ENCODE peak calls at places on chromosomes 12 and 14, in five cellular contexts. One of them, this sample, is unnamed.

GRCh38 chr12:98606367-98606985 is 13.0 kb downstream of the SLC25A3 start:
- DNase-seq in kidney epithelial cell: no peak
- DNase-seq in AG09319: no peak
- DNase-seq in mesothelial cell of epicardium: no peak
- DNase-seq in adrenal gland: no peak
- DNase-seq in this sample: no peak

GRCh38 chr14:78790262-78790661 is 620.1 kb downstream of the NRXN3 start:
- DNase-seq in kidney epithelial cell: no peak
- DNase-seq in AG09319: no peak
- DNase-seq in mesothelial cell of epicardium: no peak
- DNase-seq in adrenal gland: no peak
- DNase-seq in this sample: no peak

GRCh38 chr14:68458840-68459469 is 333.9 kb downstream of the ZFP36L1 start:
- DNase-seq in kidney epithelial cell: peak
- DNase-seq in AG09319: peak
- DNase-seq in mesothelial cell of epicardium: no peak
- DNase-seq in adrenal gland: peak
- DNase-seq in this sample: peak

GRCh38 chr12:125064492-125064891 is 743 bp upstream of the AACS start:
- DNase-seq in kidney epithelial cell: no peak
- DNase-seq in AG09319: no peak
- DNase-seq in mesothelial cell of epicardium: no peak
- DNase-seq in adrenal gland: no peak
- DNase-seq in this sample: no peak

GRCh38 chr12:26631846-26632245 is 201.1 kb downstream of the ITPR2 start:
- DNase-seq in kidney epithelial cell: no peak
- DNase-seq in AG09319: no peak
- DNase-seq in mesothelial cell of epicardium: no peak
- DNase-seq in adrenal gland: no peak
- DNase-seq in this sample: no peak

GRCh38 chr12:64747681-64748080 is 11.5 kb downstream of the GNS start:
- DNase-seq in kidney epithelial cell: no peak
- DNase-seq in AG09319: no peak
- DNase-seq in mesothelial cell of epicardium: no peak
- DNase-seq in adrenal gland: no peak
- DNase-seq in this sample: no peak

GRCh38 chr12:51229116-51229515 is 9.5 kb upstream of the DAZAP2 start:
- DNase-seq in kidney epithelial cell: no peak
- DNase-seq in AG09319: no peak
- DNase-seq in mesothelial cell of epicardium: no peak
- DNase-seq in adrenal gland: no peak
- DNase-seq in this sample: no peak

GRCh38 chr12:116784238-116784612 is 46.1 kb downstream of the RNFT2 start:
- DNase-seq in kidney epithelial cell: no peak
- DNase-seq in AG09319: no peak
- DNase-seq in mesothelial cell of epicardium: no peak
- DNase-seq in adrenal gland: no peak
- DNase-seq in this sample: no peak

GRCh38 chr14:50301914-50302313 is 10.1 kb downstream of the L2HGDH start:
- DNase-seq in kidney epithelial cell: no peak
- DNase-seq in AG09319: no peak
- DNase-seq in mesothelial cell of epicardium: no peak
- DNase-seq in adrenal gland: no peak
- DNase-seq in this sample: no peak

GRCh38 chr12:46177842-46178608 is 90.8 kb downstream of the SLC38A1 start:
- DNase-seq in kidney epithelial cell: no peak
- DNase-seq in AG09319: no peak
- DNase-seq in mesothelial cell of epicardium: no peak
- DNase-seq in adrenal gland: no peak
- DNase-seq in this sample: no peak
- TF ChIP-seq CTCF in kidney epithelial cell: no peak
- TF ChIP-seq CTCF in AG09319: no peak
- TF ChIP-seq CTCF in mesothelial cell of epicardium: no peak
- TF ChIP-seq CTCF in adrenal gland: no peak
- TF ChIP-seq CTCF in this sample: no peak

GRCh38 chr14:99609245-99610117 is 5.5 kb upstream of the CCDC85C start:
- DNase-seq in kidney epithelial cell: no peak
- DNase-seq in AG09319: no peak
- DNase-seq in mesothelial cell of epicardium: no peak
- DNase-seq in adrenal gland: peak
- DNase-seq in this sample: no peak
- TF ChIP-seq CTCF in kidney epithelial cell: peak
- TF ChIP-seq CTCF in AG09319: no peak
- TF ChIP-seq CTCF in mesothelial cell of epicardium: no peak
- TF ChIP-seq CTCF in adrenal gland: no peak
- TF ChIP-seq CTCF in this sample: no peak

DNA sequence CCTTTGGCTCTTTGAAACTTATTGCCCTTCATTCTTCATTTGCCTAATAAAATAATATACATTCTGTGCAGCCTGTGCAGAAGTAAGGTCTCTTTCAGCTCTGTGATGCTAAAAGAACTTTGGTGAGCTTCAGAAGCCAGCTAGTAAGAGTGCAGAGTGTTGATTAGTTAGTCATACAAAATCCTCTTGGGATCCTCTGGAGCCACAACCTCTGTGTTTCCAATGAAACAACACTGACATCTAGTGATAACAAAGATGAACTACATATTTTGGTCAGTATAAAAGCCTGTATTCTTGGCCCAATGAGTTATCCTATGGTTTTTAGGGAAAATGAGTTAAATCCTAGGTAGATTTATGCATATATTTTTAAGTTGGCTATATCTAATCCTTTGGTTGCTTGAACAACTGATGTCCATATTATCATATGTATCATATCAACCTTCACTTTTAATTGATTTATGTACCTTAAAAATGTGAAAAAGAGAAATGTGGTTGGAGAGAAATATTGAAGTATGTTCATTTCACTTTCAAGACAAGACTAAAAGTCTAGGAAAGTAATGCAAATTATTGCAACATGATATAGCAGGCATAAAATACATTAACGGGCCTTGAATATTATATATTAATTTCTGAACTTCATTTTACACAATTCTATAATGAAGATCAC is 158.4 kb downstream of the KLHL28 start:
- DNase-seq in kidney epithelial cell: no peak
- DNase-seq in AG09319: peak
- DNase-seq in mesothelial cell of epicardium: no peak
- DNase-seq in adrenal gland: no peak
- DNase-seq in this sample: peak
- TF ChIP-seq CTCF in kidney epithelial cell: peak
- TF ChIP-seq CTCF in AG09319: peak
- TF ChIP-seq CTCF in mesothelial cell of epicardium: peak
- TF ChIP-seq CTCF in adrenal gland: peak
- TF ChIP-seq CTCF in this sample: peak

DNA sequence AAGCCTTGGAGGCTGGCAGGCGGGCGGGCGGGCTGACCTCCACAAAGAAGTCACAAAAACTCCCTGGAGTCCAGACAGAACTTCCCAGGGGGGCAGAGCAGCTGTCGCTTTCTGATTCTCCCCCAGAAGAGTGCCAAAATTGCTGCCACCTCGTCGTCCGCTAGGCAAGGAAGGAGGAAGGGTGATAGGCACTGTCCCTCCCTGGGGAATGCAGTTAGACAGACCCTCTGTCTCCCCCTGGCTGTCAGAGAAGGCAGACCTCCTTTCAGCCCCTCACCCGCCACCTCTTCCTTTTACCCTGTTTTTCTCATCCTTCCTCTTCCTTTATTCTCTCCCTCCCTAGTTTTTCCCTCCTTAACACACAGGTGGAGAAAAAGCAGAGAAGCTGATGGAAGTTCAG is 18.7 kb downstream of the GRIN2B start:
- DNase-seq in kidney epithelial cell: no peak
- DNase-seq in AG09319: no peak
- DNase-seq in mesothelial cell of epicardium: no peak
- DNase-seq in adrenal gland: no peak
- DNase-seq in this sample: no peak
- TF ChIP-seq CTCF in kidney epithelial cell: peak
- TF ChIP-seq CTCF in AG09319: no peak
- TF ChIP-seq CTCF in mesothelial cell of epicardium: peak
- TF ChIP-seq CTCF in adrenal gland: no peak
- TF ChIP-seq CTCF in this sample: peak

GRCh38 chr12:115569694-115570093 is 707.8 kb downstream of the MED13L start:
- DNase-seq in kidney epithelial cell: no peak
- DNase-seq in AG09319: no peak
- DNase-seq in mesothelial cell of epicardium: no peak
- DNase-seq in adrenal gland: no peak
- DNase-seq in this sample: no peak
- TF ChIP-seq CTCF in kidney epithelial cell: no peak
- TF ChIP-seq CTCF in AG09319: peak
- TF ChIP-seq CTCF in mesothelial cell of epicardium: no peak
- TF ChIP-seq CTCF in adrenal gland: no peak
- TF ChIP-seq CTCF in this sample: no peak

DNA sequence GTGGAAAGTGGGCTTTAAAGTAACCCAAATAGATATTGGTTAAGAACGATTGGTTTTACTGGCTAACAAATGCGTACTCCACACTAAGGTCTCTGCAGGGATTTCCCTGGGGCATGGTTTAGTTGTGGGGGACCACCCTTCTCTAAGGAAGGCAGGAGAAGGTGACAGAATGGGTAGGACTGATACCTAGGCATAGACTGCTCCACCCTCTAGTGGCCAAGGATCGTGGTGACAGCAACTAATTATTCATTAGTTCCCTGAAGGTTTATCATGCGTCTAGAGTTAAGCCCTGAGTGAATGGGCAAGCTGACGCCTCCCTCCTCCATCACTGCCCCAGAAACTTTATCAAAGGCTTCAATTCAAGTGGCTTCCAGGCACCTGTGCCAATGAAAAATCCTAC is 9.1 kb downstream of the FAM181A start:
- DNase-seq in kidney epithelial cell: no peak
- DNase-seq in AG09319: no peak
- DNase-seq in mesothelial cell of epicardium: no peak
- DNase-seq in adrenal gland: no peak
- DNase-seq in this sample: no peak
- TF ChIP-seq CTCF in kidney epithelial cell: peak
- TF ChIP-seq CTCF in AG09319: peak
- TF ChIP-seq CTCF in mesothelial cell of epicardium: peak
- TF ChIP-seq CTCF in adrenal gland: peak
- TF ChIP-seq CTCF in this sample: peak